ENCODE peak calls at places on chromosome 12, in five cellular contexts. B, H, G, U and I are unnamed samples.
A peak's percentile ranks its signal among the peaks of the same experiment; 100 is the strongest.

GRCh38 chr12:49413010-49413409 is 45.7 kb downstream of the SPATS2 start:
- DNase-seq in U (no peak), G (no peak), H (no peak), B (no peak), I (no peak)

GRCh38 chr12:94170690-94171594 is 22.6 kb downstream of the PLXNC1 start:
- DNase-seq in B (no peak), G (no peak), U (no peak), H (no peak), I (no peak)

GRCh38 chr12:80946591-80946990 is 8.9 kb upstream of the LIN7A start:
- DNase-seq in H (no peak), B (no peak), U (peak; percentile 43), G (no peak), I (no peak)

GRCh38 chr12:130043685-130044421 is 118.4 kb upstream of the FZD10 start:
- DNase-seq in H (no peak), G (no peak), U (no peak), B (no peak), I (no peak)

GRCh38 chr12:79415754-79416435 is 274.9 kb downstream of the PAWR start:
- DNase-seq in U (no peak), H (no peak), B (no peak), G (no peak), I (no peak)

GRCh38 chr12:11170810-11171144 is 217 bp upstream of the SMIM10L1 start:
- DNase-seq in H (no peak), U (no peak), B (no peak), G (no peak), I (no peak)

GRCh38 chr12:44078273-44078672 is 242.4 kb downstream of the TMEM117 start:
- DNase-seq in G (no peak), U (no peak), H (no peak), B (no peak), I (no peak)

GRCh38 chr12:42213023-42213422 is 25.0 kb downstream of the YAF2 start:
- DNase-seq in H (peak; percentile 18), G (no peak), U (no peak), B (no peak), I (no peak)

GRCh38 chr12:120710805-120711296 is 593 bp downstream of the UNC119B start:
- DNase-seq in G (no peak), U (peak; percentile 8), H (peak; percentile 21), B (peak; percentile 70), I (no peak)

GRCh38 chr12:131872154-131873046 is 22.0 kb upstream of the ULK1 start:
- DNase-seq in B (peak; percentile 77), H (no peak), G (no peak), U (peak; percentile 95), I (peak; percentile 74)

GRCh38 chr12:131827961-131828534 is at the start of gene MMP17:
- DNase-seq in G (peak; percentile 43), H (no peak), U (peak; percentile 67), B (peak; percentile 66), I (peak; percentile 40)

GRCh38 chr12:110279976-110280783 is 867 bp upstream of the ATP2A2 start:
- DNase-seq in H (peak; percentile 60), B (no peak), U (peak; percentile 52), G (peak; percentile 62), I (no peak)

GRCh38 chr12:55829967-55830600 is 697 bp upstream of the DNAJC14 start:
- DNase-seq in G (no peak), H (peak; percentile 44), U (no peak), B (peak; percentile 84), I (no peak)

GRCh38 chr12:113249546-113249945 is 28.3 kb downstream of the TPCN1 start:
- DNase-seq in G (no peak), H (no peak), U (no peak), B (no peak), I (no peak)

GRCh38 chr12:111440631-111441030 is 34.9 kb downstream of the SH2B3 start:
- DNase-seq in U (no peak), H (no peak), B (peak; percentile 32), G (no peak), I (no peak)

GRCh38 chr12:21710944-21711343 is 53.3 kb upstream of the LDHB start:
- DNase-seq in H (no peak), U (no peak), G (no peak), B (no peak), I (peak; percentile 3)

GRCh38 chr12:69000069-69000468 is 67.1 kb upstream of the CPM start:
- DNase-seq in G (no peak), U (no peak), B (no peak), H (no peak), I (no peak)

GRCh38 chr12:130198026-130198662 is 35.9 kb downstream of the FZD10 start:
- DNase-seq in G (no peak), H (no peak), B (no peak), U (no peak), I (no peak)

GRCh38 chr12:13897811-13898210 is 83.6 kb downstream of the GRIN2B start:
- DNase-seq in G (no peak), H (no peak), B (no peak), U (no peak), I (no peak)

GRCh38 chr12:129001-129400 is 62.4 kb downstream of the IQSEC3 start:
- DNase-seq in G (no peak), B (no peak), H (no peak), U (no peak), I (no peak)

GRCh38 chr12:106251636-106252035 is 3.8 kb upstream of the CKAP4 start:
- DNase-seq in H (no peak), G (no peak), B (no peak), U (peak; percentile 54), I (no peak)

GRCh38 chr12:6780573-6780972 is 8.3 kb downstream of the LAG3 start:
- DNase-seq in B (no peak), H (no peak), G (no peak), U (no peak), I (no peak)

GRCh38 chr12:121748571-121749265 is 36.2 kb downstream of the TMEM120B start:
- DNase-seq in U (no peak), G (no peak), B (no peak), H (peak; percentile 26), I (peak; percentile 40)

GRCh38 chr12:91920276-91920675 is 225.4 kb downstream of the BTG1 start:
- DNase-seq in G (no peak), U (peak; percentile 24), H (no peak), B (no peak), I (no peak)

GRCh38 chr12:22083167-22083566 is 37.1 kb downstream of the CMAS start:
- DNase-seq in B (no peak), U (peak; percentile 11), G (peak; percentile 12), H (no peak), I (no peak)

GRCh38 chr12:7058163-7058845 is 2.2 kb upstream of the C1S start:
- DNase-seq in H (no peak), U (no peak), G (no peak), B (no peak), I (no peak)

GRCh38 chr12:14841761-14842160 is 1.6 kb downstream of the ART4 start:
- DNase-seq in U (peak; percentile 79), G (no peak), B (no peak), H (peak; percentile 71), I (no peak)

GRCh38 chr12:96912261-96912660 is 5.2 kb downstream of the NEDD1 start:
- DNase-seq in H (no peak), U (no peak), G (no peak), B (no peak), I (no peak)

GRCh38 chr12:109255377-109255776 is 53.7 kb downstream of the FOXN4 start:
- DNase-seq in G (no peak), H (no peak), U (no peak), B (no peak), I (no peak)

GRCh38 chr12:46299846-46300245 is 31.0 kb upstream of the SLC38A1 start:
- DNase-seq in G (no peak), B (no peak), H (no peak), U (no peak), I (no peak)

GRCh38 chr12:5718073-5718472 is 227.0 kb downstream of the ANO2 start:
- DNase-seq in U (no peak), G (no peak), H (no peak), B (no peak), I (no peak)

GRCh38 chr12:46459881-46460545 is 87.4 kb upstream of the SLC38A2 start:
- DNase-seq in G (peak; percentile 37), U (no peak), B (no peak), H (no peak), I (no peak)